ENCODE peak calls at places on chromosomes 4 and X, in five cellular contexts. N, T, A, B and U are unnamed samples.

GRCh38 chrX:79364306-79364705 is 2.8 kb downstream of the ITM2A start:
- DNase-seq in A (no peak), B (no peak), T (no peak), N (no peak), U (no peak)

GRCh38 chr4:102825261-102826071 is 1.9 kb downstream of the UBE2D3 start:
- DNase-seq in N (no peak), B (peak; percentile 76), T (no peak), A (no peak), U (no peak)

GRCh38 chrX:126137899-126138298 is 28.2 kb downstream of the DCAF12L2 start:
- DNase-seq in B (no peak), N (no peak), T (no peak), A (no peak), U (no peak)

GRCh38 chr4:10161146-10161545 is 44.5 kb upstream of the WDR1 start:
- DNase-seq in N (no peak), B (peak; percentile 16), T (no peak), A (no peak), U (no peak)

GRCh38 chrX:124212622-124213021 is 119.8 kb upstream of the TEX13D start:
- DNase-seq in A (no peak), T (no peak), B (no peak), N (no peak), U (no peak)

GRCh38 chr4:49044270-49044669 is 58.2 kb downstream of the CWH43 start:
- DNase-seq in T (no peak), B (no peak), N (no peak), A (no peak), U (no peak)

GRCh38 chrX:152896450-152896849 is 1.4 kb upstream of the ZNF185 start:
- DNase-seq in T (peak; percentile 99), N (peak; percentile 28), A (no peak), B (no peak), U (no peak)

GRCh38 chrX:139930923-139931645 is 1.8 kb downstream of the ATP11C start:
- DNase-seq in A (peak; percentile 15), T (no peak), B (peak; percentile 14), N (no peak), U (peak; percentile 14)

GRCh38 chr4:96407651-96408342 is 567.9 kb downstream of the PDHA2 start:
- DNase-seq in T (no peak), A (no peak), N (no peak), B (peak; percentile 4), U (no peak)

GRCh38 chr4:128583753-128584712 is 225.5 kb upstream of the JADE1 start:
- DNase-seq in T (no peak), A (no peak), N (no peak), B (no peak), U (no peak)

GRCh38 chrX:152926923-152927322 is 29.1 kb downstream of the ZNF185 start:
- DNase-seq in B (no peak), A (no peak), N (peak; percentile 10), T (no peak), U (no peak)

GRCh38 chrX:15913161-15913560 is 58.5 kb upstream of the AP1S2 start:
- DNase-seq in A (no peak), T (no peak), B (no peak), N (no peak), U (no peak)

GRCh38 chr4:123304151-123305021 is 92.2 kb upstream of the SPRY1 start:
- DNase-seq in T (no peak), B (no peak), N (no peak), A (no peak), U (no peak)

GRCh38 chrX:46572295-46572936 is 1.1 kb upstream of the CHST7 start:
- DNase-seq in B (no peak), N (no peak), A (no peak), T (no peak), U (no peak)

GRCh38 chrX:84724576-84724975 is 222.3 kb upstream of the HDX start:
- DNase-seq in B (no peak), N (no peak), T (no peak), A (no peak), U (no peak)

GRCh38 chr4:139853309-139853708 is 187.7 kb downstream of the MGST2 start:
- DNase-seq in T (no peak), N (no peak), A (no peak), B (no peak), U (no peak)

GRCh38 chr4:3524920-3525319 is 7.3 kb downstream of the LRPAP1 start:
- DNase-seq in A (no peak), B (no peak), T (no peak), N (peak; percentile 43), U (no peak)

GRCh38 chr4:133150643-133151300 is 1.7 kb downstream of the PCDH10 start:
- DNase-seq in N (peak; percentile 61), B (no peak), A (no peak), T (no peak), U (no peak)

GRCh38 chr4:15906024-15906443 is 32.5 kb downstream of the FGFBP1 start:
- DNase-seq in B (no peak), N (peak; percentile 91), A (no peak), T (peak; percentile 98), U (no peak)

GRCh38 chr4:133275246-133275645 is 126.2 kb downstream of the PCDH10 start:
- DNase-seq in T (no peak), N (no peak), B (no peak), A (no peak), U (no peak)

GRCh38 chr4:123632646-123633045 is 236.1 kb downstream of the SPRY1 start:
- DNase-seq in N (no peak), T (no peak), A (no peak), B (no peak), U (no peak)

GRCh38 chr4:112082954-112083586 is 62.2 kb upstream of the FAM241A start:
- DNase-seq in N (no peak), B (peak; percentile 73), T (peak; percentile 98), A (no peak), U (no peak)

GRCh38 chr4:101280866-101281600 is 66.3 kb downstream of the PPP3CA start:
- DNase-seq in T (no peak), N (no peak), A (no peak), B (no peak), U (no peak)

GRCh38 chr4:129403848-129404247 is 307.9 kb downstream of the C4orf33 start:
- DNase-seq in A (no peak), N (no peak), B (no peak), T (no peak), U (no peak)

GRCh38 chr4:2788532-2789103 is 4.3 kb upstream of the SH3BP2 start:
- DNase-seq in B (peak; percentile 54), N (peak; percentile 72), A (peak; percentile 17), T (no peak), U (no peak)

GRCh38 chr4:148044889-148045352 is 313.0 kb downstream of the ARHGAP10 start:
- DNase-seq in T (no peak), N (no peak), B (peak; percentile 23), A (no peak), U (no peak)

GRCh38 chr4:186144180-186144579 is 39.7 kb downstream of the FAM149A start:
- DNase-seq in N (no peak), T (no peak), B (peak; percentile 63), A (no peak), U (no peak)

GRCh38 chr4:105186701-105187158 is 40.1 kb downstream of the TET2 start:
- DNase-seq in N (no peak), T (no peak), A (no peak), B (peak; percentile 65), U (no peak)

GRCh38 chr4:101018836-101019235 is 328.5 kb downstream of the PPP3CA start:
- DNase-seq in N (no peak), T (no peak), B (no peak), A (no peak), U (no peak)

GRCh38 chr4:53192496-53192895 is 173.4 kb downstream of the SCFD2 start:
- DNase-seq in A (no peak), B (no peak), N (no peak), T (no peak), U (no peak)

GRCh38 chr4:1318488-1319213 is 28.4 kb upstream of the UVSSA start:
- DNase-seq in N (peak; percentile 61), B (no peak), T (no peak), A (no peak), U (no peak)
- TF ChIP-seq CTCF in N (no peak), B (peak; percentile 40), T (peak; percentile 59), A (no peak), U (peak; percentile 19)

GRCh38 chrX:52995974-52996304 is 37.6 kb upstream of the FAM156A start:
- DNase-seq in N (no peak), B (no peak), A (no peak), T (no peak), U (no peak)

GRCh38 chrX:53003111-53003510 is 44.8 kb upstream of the FAM156A start:
- DNase-seq in N (no peak), A (no peak), B (peak; percentile 43), T (no peak), U (no peak)

GRCh38 chrX:53001958-53002357 is 43.6 kb upstream of the FAM156A start:
- DNase-seq in N (no peak), T (no peak), A (no peak), B (no peak), U (no peak)

GRCh38 chrX:53004038-53004437 is 44.6 kb upstream of the GPR173 start:
- DNase-seq in A (no peak), T (no peak), B (no peak), N (no peak), U (no peak)

GRCh38 chrX:53000447-53001208 is 42.3 kb upstream of the FAM156A start:
- DNase-seq in N (no peak), B (peak; percentile 31), T (no peak), A (no peak), U (no peak)
- TF ChIP-seq CTCF in N (no peak), B (no peak), T (no peak), A (no peak), U (no peak)

GRCh38 chr4:184100297-184100885 is 117.3 kb downstream of the ENPP6 start:
- DNase-seq in T (no peak), B (peak; percentile 24), N (no peak), A (no peak), U (no peak)
- TF ChIP-seq CTCF in T (peak; percentile 83), B (peak; percentile 78), N (peak; percentile 38), A (no peak), U (peak; percentile 30)

GRCh38 chr4:121228851-121229250 is 64.7 kb upstream of the TNIP3 start:
- DNase-seq in N (no peak), A (no peak), B (no peak), T (no peak), U (no peak)

GRCh38 chr4:121221608-121222007 is 57.5 kb upstream of the TNIP3 start:
- DNase-seq in N (no peak), B (no peak), A (no peak), T (no peak), U (no peak)

GRCh38 chr4:121229993-121230392 is 65.9 kb upstream of the TNIP3 start:
- DNase-seq in N (no peak), B (no peak), T (no peak), A (no peak), U (no peak)

GRCh38 chr4:121226362-121226761 is 62.2 kb upstream of the TNIP3 start:
- DNase-seq in B (no peak), N (no peak), A (no peak), T (no peak), U (no peak)

DNA sequence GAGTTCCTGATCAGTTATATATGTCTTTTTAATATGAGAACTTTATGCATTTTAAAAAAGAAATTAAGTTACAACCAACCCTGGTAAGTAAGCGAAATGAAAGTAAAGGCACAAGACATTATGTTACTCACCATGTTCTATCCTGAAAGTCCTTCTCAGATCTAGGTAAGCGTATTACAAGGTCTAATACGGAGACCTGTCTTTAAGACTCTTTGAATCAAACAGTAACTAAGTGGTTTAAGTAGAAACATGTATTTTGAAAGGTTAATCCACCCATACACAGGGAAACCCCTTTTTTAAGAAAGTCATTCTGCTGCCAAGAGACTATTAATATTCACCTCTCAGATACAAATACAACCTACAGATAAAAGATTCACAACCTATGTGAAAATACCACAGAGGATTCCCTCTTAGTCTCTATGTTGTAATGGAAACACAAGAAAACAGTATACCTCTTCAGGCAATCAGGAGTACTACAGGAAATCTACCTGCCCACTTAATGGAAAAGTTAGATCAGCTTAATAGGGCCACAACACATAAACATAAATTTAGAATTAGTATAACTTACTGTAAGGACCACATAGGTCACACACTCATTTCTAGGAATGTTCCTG is 63.2 kb upstream of the TNIP3 start:
- DNase-seq in N (no peak), T (no peak), B (no peak), A (no peak), U (no peak)
- TF ChIP-seq CTCF in N (no peak), T (peak; percentile 33), B (no peak), A (no peak), U (no peak)